ENCODE peak calls at places on chromosomes 13 and 19, in four cellular contexts. One of them, this sample, is unnamed.

GRCh38 chr19:58569191-58569942 is 3.8 kb downstream of the MZF1 start:
- DNase-seq in thoracic aorta: no peak
- DNase-seq in islet precursor cell: no peak
- DNase-seq in skeletal muscle cell: no peak
- DNase-seq in this sample: no peak

GRCh38 chr13:51801631-51802099 is 2.3 kb downstream of the DHRS12 start:
- DNase-seq in thoracic aorta: peak
- DNase-seq in islet precursor cell: no peak
- DNase-seq in skeletal muscle cell: no peak
- DNase-seq in this sample: peak

GRCh38 chr13:85651440-85651839 is 147.8 kb downstream of the SLITRK6 start:
- DNase-seq in thoracic aorta: no peak
- DNase-seq in islet precursor cell: peak
- DNase-seq in skeletal muscle cell: peak
- DNase-seq in this sample: no peak

GRCh38 chr13:65028101-65028500 is 2202.0 kb downstream of the PCDH9 start:
- DNase-seq in thoracic aorta: no peak
- DNase-seq in islet precursor cell: no peak
- DNase-seq in skeletal muscle cell: no peak
- DNase-seq in this sample: no peak

GRCh38 chr19:19997656-19998268 is 41.5 kb downstream of the ZNF682 start:
- DNase-seq in thoracic aorta: no peak
- DNase-seq in islet precursor cell: no peak
- DNase-seq in skeletal muscle cell: no peak
- DNase-seq in this sample: no peak

GRCh38 chr19:13002389-13002898 is 7.2 kb downstream of the NFIX start:
- DNase-seq in thoracic aorta: no peak
- DNase-seq in islet precursor cell: no peak
- DNase-seq in skeletal muscle cell: no peak
- DNase-seq in this sample: peak

GRCh38 chr19:53057904-53058579 is 13.5 kb downstream of the ERVV-2 start:
- DNase-seq in thoracic aorta: no peak
- DNase-seq in islet precursor cell: peak
- DNase-seq in skeletal muscle cell: no peak
- DNase-seq in this sample: no peak

GRCh38 chr19:30070970-30071632 is 129.1 kb downstream of the URI1 start:
- DNase-seq in thoracic aorta: no peak
- DNase-seq in islet precursor cell: peak
- DNase-seq in skeletal muscle cell: no peak
- DNase-seq in this sample: no peak

GRCh38 chr13:106350208-106350607 is 185.3 kb downstream of the EFNB2 start:
- DNase-seq in thoracic aorta: no peak
- DNase-seq in islet precursor cell: no peak
- DNase-seq in skeletal muscle cell: no peak
- DNase-seq in this sample: no peak

GRCh38 chr19:10295847-10296591 is 6.3 kb downstream of the ICAM5 start:
- DNase-seq in thoracic aorta: no peak
- DNase-seq in islet precursor cell: no peak
- DNase-seq in skeletal muscle cell: no peak
- DNase-seq in this sample: no peak

GRCh38 chr13:80921556-80921955 is 580.6 kb upstream of the SPRY2 start:
- DNase-seq in thoracic aorta: no peak
- DNase-seq in islet precursor cell: no peak
- DNase-seq in skeletal muscle cell: peak
- DNase-seq in this sample: no peak

GRCh38 chr13:37173214-37173613 is 67.8 kb upstream of the CSNK1A1L start:
- DNase-seq in thoracic aorta: no peak
- DNase-seq in islet precursor cell: no peak
- DNase-seq in skeletal muscle cell: peak
- DNase-seq in this sample: no peak

GRCh38 chr19:29793116-29793727 is 18.6 kb upstream of the CCNE1 start:
- DNase-seq in thoracic aorta: no peak
- DNase-seq in islet precursor cell: no peak
- DNase-seq in skeletal muscle cell: no peak
- DNase-seq in this sample: no peak

GRCh38 chr19:12611361-12611699 is 610 bp downstream of the ZNF791 start:
- DNase-seq in thoracic aorta: peak
- DNase-seq in islet precursor cell: peak
- DNase-seq in skeletal muscle cell: peak
- DNase-seq in this sample: peak

GRCh38 chr19:9431475-9431874 is 3.9 kb downstream of the ZNF266 start:
- DNase-seq in thoracic aorta: no peak
- DNase-seq in islet precursor cell: peak
- DNase-seq in skeletal muscle cell: no peak
- DNase-seq in this sample: no peak

GRCh38 chr19:18203408-18203862 is 407 bp downstream of the RAB3A start:
- DNase-seq in thoracic aorta: no peak
- DNase-seq in islet precursor cell: no peak
- DNase-seq in skeletal muscle cell: no peak
- DNase-seq in this sample: no peak

GRCh38 chr13:48000559-48001126 is 430 bp downstream of the SUCLA2 start:
- DNase-seq in thoracic aorta: no peak
- DNase-seq in islet precursor cell: no peak
- DNase-seq in skeletal muscle cell: no peak
- DNase-seq in this sample: no peak

GRCh38 chr19:574658-575526 is 2.5 kb downstream of the BSG start:
- DNase-seq in thoracic aorta: no peak
- DNase-seq in islet precursor cell: peak
- DNase-seq in skeletal muscle cell: no peak
- DNase-seq in this sample: no peak

GRCh38 chr19:51493776-51494175 is 7.8 kb downstream of the SIGLEC12 start:
- DNase-seq in thoracic aorta: no peak
- DNase-seq in islet precursor cell: no peak
- DNase-seq in skeletal muscle cell: no peak
- DNase-seq in this sample: peak

GRCh38 chr19:2517881-2518601 is 42.1 kb downstream of the GADD45B start:
- DNase-seq in thoracic aorta: no peak
- DNase-seq in islet precursor cell: peak
- DNase-seq in skeletal muscle cell: no peak
- DNase-seq in this sample: no peak

GRCh38 chr19:17479325-17479791 is 9.0 kb downstream of the SLC27A1 start:
- DNase-seq in thoracic aorta: no peak
- DNase-seq in islet precursor cell: no peak
- DNase-seq in skeletal muscle cell: no peak
- DNase-seq in this sample: no peak

GRCh38 chr19:11375143-11375948 is 880 bp downstream of the SWSAP1 start:
- DNase-seq in thoracic aorta: no peak
- DNase-seq in islet precursor cell: peak
- DNase-seq in skeletal muscle cell: no peak
- DNase-seq in this sample: peak

GRCh38 chr13:53201454-53202225 is 173.0 kb downstream of the OLFM4 start:
- DNase-seq in thoracic aorta: no peak
- DNase-seq in islet precursor cell: peak
- DNase-seq in skeletal muscle cell: no peak
- DNase-seq in this sample: no peak

GRCh38 chr19:1567116-1567847 is 843 bp downstream of the MEX3D start:
- DNase-seq in thoracic aorta: no peak
- DNase-seq in islet precursor cell: no peak
- DNase-seq in skeletal muscle cell: no peak
- DNase-seq in this sample: no peak

GRCh38 chr13:48066310-48066989 is 28.5 kb downstream of the MED4 start:
- DNase-seq in thoracic aorta: no peak
- DNase-seq in islet precursor cell: no peak
- DNase-seq in skeletal muscle cell: no peak
- DNase-seq in this sample: no peak

GRCh38 chr19:18470153-18470552 is 32.2 kb upstream of the ISYNA1 start:
- DNase-seq in thoracic aorta: no peak
- DNase-seq in islet precursor cell: peak
- DNase-seq in skeletal muscle cell: no peak
- DNase-seq in this sample: no peak

GRCh38 chr13:25686831-25687495 is 315.2 kb downstream of the ATP8A2 start:
- DNase-seq in thoracic aorta: no peak
- DNase-seq in islet precursor cell: no peak
- DNase-seq in skeletal muscle cell: no peak
- DNase-seq in this sample: no peak

GRCh38 chr13:100128373-100128772 is 39.5 kb downstream of the PCCA start:
- DNase-seq in thoracic aorta: no peak
- DNase-seq in islet precursor cell: peak
- DNase-seq in skeletal muscle cell: peak
- DNase-seq in this sample: no peak

GRCh38 chr13:75050419-75051066 is 431.4 kb downstream of the TBC1D4 start:
- DNase-seq in thoracic aorta: no peak
- DNase-seq in islet precursor cell: no peak
- DNase-seq in skeletal muscle cell: peak
- DNase-seq in this sample: no peak

GRCh38 chr19:18291590-18292459 is 10.4 kb upstream of the JUND start:
- DNase-seq in thoracic aorta: peak
- DNase-seq in islet precursor cell: peak
- DNase-seq in skeletal muscle cell: no peak
- DNase-seq in this sample: peak

GRCh38 chr19:28847468-28847867 is 365.5 kb downstream of the UQCRFS1 start:
- DNase-seq in thoracic aorta: no peak
- DNase-seq in islet precursor cell: no peak
- DNase-seq in skeletal muscle cell: peak
- DNase-seq in this sample: no peak

GRCh38 chr13:49502954-49503353 is 7.2 kb downstream of the PHF11 start:
- DNase-seq in thoracic aorta: no peak
- DNase-seq in islet precursor cell: no peak
- DNase-seq in skeletal muscle cell: no peak
- DNase-seq in this sample: no peak

GRCh38 chr13:51267581-51267980 is 45.4 kb downstream of the FAM124A start:
- DNase-seq in thoracic aorta: no peak
- DNase-seq in islet precursor cell: no peak
- DNase-seq in skeletal muscle cell: no peak
- DNase-seq in this sample: no peak

GRCh38 chr19:33241530-33242101 is 16.0 kb upstream of the SLC7A10 start:
- DNase-seq in thoracic aorta: no peak
- DNase-seq in islet precursor cell: no peak
- DNase-seq in skeletal muscle cell: peak
- DNase-seq in this sample: no peak

GRCh38 chr13:101382086-101382485 is 34.2 kb downstream of the NALCN start:
- DNase-seq in thoracic aorta: no peak
- DNase-seq in islet precursor cell: no peak
- DNase-seq in skeletal muscle cell: no peak
- DNase-seq in this sample: no peak

GRCh38 chr13:74191036-74191809 is 57.0 kb upstream of the KLF12 start:
- DNase-seq in thoracic aorta: no peak
- DNase-seq in islet precursor cell: no peak
- DNase-seq in skeletal muscle cell: no peak
- DNase-seq in this sample: no peak

GRCh38 chr19:46201413-46202310 is 27.9 kb upstream of the IGFL1 start:
- DNase-seq in thoracic aorta: no peak
- DNase-seq in islet precursor cell: no peak
- DNase-seq in skeletal muscle cell: no peak
- DNase-seq in this sample: no peak